ENCODE peak calls at places on chromosome 17, in eight cellular contexts. M, T, V, Q, G, E, U and L are unnamed samples.

GRCh38 chr17:65561394-65562205 is at the start of gene AXIN2:
- DNase-seq in U (peak; percentile 90), Q (peak; percentile 84), V (peak; percentile 92), M (peak; percentile 94), E (peak; percentile 83), G (peak; percentile 97), T (no peak), L (peak; percentile 32)

GRCh38 chr17:17109896-17110295 is 67.6 kb downstream of the MPRIP start:
- DNase-seq in V (no peak), Q (no peak), M (no peak), E (peak; percentile 15), G (no peak), U (peak; percentile 39), T (no peak), L (no peak)

GRCh38 chr17:82097187-82097918 is 683 bp downstream of the FASN start:
- DNase-seq in Q (peak; percentile 29), G (no peak), U (peak; percentile 45), T (peak; percentile 28), E (no peak), V (no peak), M (peak; percentile 46), L (no peak)

GRCh38 chr17:7745748-7746470 is 28.4 kb downstream of the DNAH2 start:
- DNase-seq in M (peak; percentile 43), U (no peak), E (no peak), V (no peak), T (peak; percentile 69), G (peak; percentile 82), Q (no peak), L (no peak)

GRCh38 chr17:33786478-33786877 is 468.6 kb upstream of the CCL2 start:
- DNase-seq in G (peak; percentile 82), T (no peak), U (no peak), E (no peak), M (peak; percentile 8), Q (no peak), V (no peak), L (no peak)

GRCh38 chr17:75835315-75835987 is 8.8 kb downstream of the UNC13D start:
- DNase-seq in G (no peak), V (no peak), Q (no peak), T (no peak), U (no peak), M (no peak), E (no peak), L (no peak)

GRCh38 chr17:948284-948852 is 31.2 kb downstream of the NXN start:
- DNase-seq in G (no peak), M (no peak), T (no peak), E (no peak), Q (no peak), V (no peak), U (no peak), L (no peak)

GRCh38 chr17:58092797-58093385 is 9.7 kb downstream of the DYNLL2 start:
- DNase-seq in V (no peak), T (no peak), M (no peak), U (no peak), E (no peak), Q (no peak), G (no peak), L (no peak)

GRCh38 chr17:45300060-45300751 is 16.6 kb downstream of the MAP3K14 start:
- DNase-seq in E (no peak), T (no peak), U (peak; percentile 44), G (no peak), V (no peak), Q (no peak), M (no peak), L (no peak)

GRCh38 chr17:74744349-74744713 is 4.1 kb upstream of the NHERF1 start:
- DNase-seq in M (no peak), U (no peak), E (no peak), G (no peak), Q (no peak), V (no peak), T (no peak), L (no peak)

GRCh38 chr17:74907012-74907411 is 13.6 kb upstream of the FADS6 start:
- DNase-seq in E (no peak), G (no peak), U (no peak), Q (no peak), M (no peak), T (no peak), V (no peak), L (no peak)

GRCh38 chr17:62653002-62653830 is 25.7 kb downstream of the MRC2 start:
- DNase-seq in U (peak; percentile 72), E (peak; percentile 33), T (peak; percentile 34), G (peak; percentile 91), M (peak; percentile 44), V (peak; percentile 83), Q (no peak), L (no peak)

GRCh38 chr17:385195-385835 is 32.7 kb upstream of the RPH3AL start:
- DNase-seq in U (no peak), M (peak; percentile 71), E (no peak), V (peak; percentile 74), T (no peak), Q (no peak), G (peak; percentile 91), L (no peak)

GRCh38 chr17:8289103-8289397 is 580 bp downstream of the RANGRF start:
- DNase-seq in G (no peak), M (no peak), E (no peak), U (no peak), Q (peak; percentile 58), T (no peak), V (no peak), L (no peak)

GRCh38 chr17:32621612-32622312 is 135.0 kb downstream of the CDK5R1 start:
- DNase-seq in T (peak; percentile 0), E (no peak), M (no peak), G (no peak), Q (no peak), U (no peak), V (no peak), L (no peak)

GRCh38 chr17:17343160-17343735 is 40.1 kb downstream of the NT5M start:
- DNase-seq in M (no peak), T (no peak), E (no peak), U (no peak), Q (no peak), V (peak; percentile 17), G (peak; percentile 18), L (no peak)

GRCh38 chr17:58325289-58325726 is 3.3 kb downstream of the TSPOAP1 start:
- DNase-seq in G (peak; percentile 83), Q (no peak), M (peak; percentile 31), V (no peak), U (peak; percentile 57), E (no peak), T (no peak), L (no peak)

GRCh38 chr17:50150354-50151040 is at the start of gene PPP1R9B:
- DNase-seq in M (no peak), T (no peak), U (no peak), E (no peak), G (no peak), Q (no peak), V (no peak), L (no peak)

GRCh38 chr17:79835953-79836951 is 3.0 kb downstream of the CBX4 start:
- DNase-seq in V (peak; percentile 82), G (peak; percentile 79), Q (no peak), U (no peak), M (no peak), T (no peak), E (no peak), L (no peak)

GRCh38 chr17:8695916-8696415 is 48.7 kb downstream of the CCDC42 start:
- DNase-seq in U (no peak), T (no peak), M (no peak), E (no peak), Q (no peak), V (no peak), G (peak; percentile 5), L (no peak)

GRCh38 chr17:79813826-79814623 is 17.1 kb upstream of the CBX8 start:
- DNase-seq in G (no peak), T (no peak), V (no peak), M (no peak), U (no peak), Q (no peak), E (no peak), L (no peak)

GRCh38 chr17:49913226-49914095 is 55.5 kb upstream of the DLX4 start:
- DNase-seq in G (no peak), E (no peak), V (no peak), T (no peak), Q (no peak), U (no peak), M (no peak), L (no peak)

GRCh38 chr17:17042851-17043667 is 802 bp downstream of the MPRIP start:
- DNase-seq in E (no peak), V (peak; percentile 71), Q (no peak), M (peak; percentile 57), T (no peak), U (peak; percentile 33), G (peak; percentile 77), L (no peak)

GRCh38 chr17:885971-886571 is 93.5 kb downstream of the NXN start:
- DNase-seq in V (peak; percentile 79), T (no peak), E (no peak), Q (peak; percentile 62), M (peak; percentile 89), G (peak; percentile 89), U (no peak), L (no peak)

GRCh38 chr17:1787301-1787902 is 25.5 kb downstream of the SERPINF1 start:
- DNase-seq in T (peak; percentile 89), M (peak; percentile 94), V (peak; percentile 72), G (peak; percentile 91), U (no peak), E (no peak), Q (peak; percentile 16), L (no peak)

GRCh38 chr17:46038414-46038813 is 39.4 kb downstream of the STH start:
- DNase-seq in Q (no peak), M (no peak), U (no peak), V (no peak), T (no peak), G (no peak), E (no peak), L (no peak)

GRCh38 chr17:43655702-43656275 is 5.9 kb downstream of the MEOX1 start:
- DNase-seq in U (no peak), M (no peak), T (no peak), E (no peak), Q (no peak), G (no peak), V (no peak), L (no peak)

GRCh38 chr17:61833536-61834203 is 29.7 kb downstream of the BRIP1 start:
- DNase-seq in U (no peak), E (no peak), M (no peak), G (no peak), T (peak; percentile 46), Q (no peak), V (no peak), L (no peak)

GRCh38 chr17:80498242-80498919 is 22.0 kb upstream of the NPTX1 start:
- DNase-seq in V (peak; percentile 76), G (peak; percentile 90), Q (no peak), M (no peak), U (no peak), E (no peak), T (peak; percentile 44), L (no peak)

GRCh38 chr17:40069751-40070643 is 7.2 kb downstream of the THRA start:
- DNase-seq in Q (peak; percentile 38), M (peak; percentile 56), G (no peak), T (no peak), V (no peak), U (peak; percentile 58), E (peak; percentile 15), L (peak; percentile 26)

GRCh38 chr17:43827596-43827995 is 5.3 kb downstream of the MPP3 start:
- DNase-seq in E (no peak), V (no peak), Q (no peak), U (no peak), T (no peak), G (peak; percentile 48), M (no peak), L (no peak)

GRCh38 chr17:54859187-54859586 is 41.5 kb upstream of the TOM1L1 start:
- DNase-seq in E (no peak), U (no peak), T (no peak), Q (no peak), V (no peak), M (no peak), G (no peak), L (no peak)

GRCh38 chr17:73474370-73474988 is 162.7 kb upstream of the CDC42EP4 start:
- DNase-seq in V (no peak), Q (peak; percentile 54), U (no peak), T (peak; percentile 10), M (peak; percentile 81), G (peak; percentile 90), E (no peak), L (no peak)

GRCh38 chr17:16938496-16939270 is 33.2 kb downstream of the TNFRSF13B start:
- DNase-seq in M (no peak), V (peak; percentile 13), G (peak; percentile 60), U (no peak), T (no peak), E (no peak), Q (no peak), L (no peak)